ENCODE peak calls at places on chromosomes 13 and 19, in five cellular contexts. W is heart right ventricle; L is naive thymus-derived CD4-positive, alpha-beta T cell; T is CD4-positive, alpha-beta memory T cell; K is neuronal stem cell. E is an unnamed sample. For H3K4me1, the result is how much of the 10 kb centered on the place peaks cover.

GRCh38 chr19:17420267-17420924 is 549 bp downstream of the MVB12A start:
- DNase-seq in W (peak), T (peak), L (no peak), K (no peak), E (no peak)

GRCh38 chr19:28541602-28542393 is 671.2 kb downstream of the UQCRFS1 start:
- DNase-seq in W (no peak), L (no peak), T (no peak), K (no peak), E (no peak)

GRCh38 chr19:1046836-1047695 is 7.2 kb downstream of the ABCA7 start:
- DNase-seq in K (no peak), W (no peak), L (no peak), T (no peak), E (no peak)

GRCh38 chr13:97261254-97262015 is 39.3 kb downstream of the MBNL2 start:
- DNase-seq in K (no peak), W (no peak), T (no peak), L (no peak), E (no peak)

GRCh38 chr19:2791876-2792275 is 6.6 kb downstream of the THOP1 start:
- DNase-seq in T (no peak), W (no peak), L (no peak), K (no peak), E (no peak)

GRCh38 chr13:36801035-36801434 is 18.0 kb upstream of the RFXAP start:
- DNase-seq in K (no peak), T (no peak), W (no peak), L (no peak), E (no peak)

GRCh38 chr19:16850133-16850532 is 20.9 kb downstream of the SIN3B start:
- DNase-seq in T (no peak), L (no peak), K (no peak), W (no peak), E (no peak)

GRCh38 chr13:95641961-95642621 is 2.4 kb downstream of the DZIP1 start:
- DNase-seq in T (no peak), L (no peak), K (peak), W (no peak), E (peak)

GRCh38 chr19:55255618-55256423 is 3.0 kb downstream of the PPP6R1 start:
- DNase-seq in W (no peak), T (peak), K (no peak), L (no peak), E (no peak)

GRCh38 chr13:98481511-98481951 is 95.4 kb downstream of the STK24 start:
- DNase-seq in T (no peak), K (no peak), W (no peak), L (no peak), E (no peak)

GRCh38 chr19:47097396-47098217 is 16.0 kb downstream of the ZC3H4 start:
- DNase-seq in T (no peak), L (no peak), K (no peak), W (peak), E (peak)
- H3K4me1 ChIP-seq in T (under half), L (under half), K (under half), W (half or more), E (under half)

GRCh38 chr13:89577301-89577700 is 1770.2 kb upstream of the MIR17HG start:
- DNase-seq in W (no peak), L (no peak), K (no peak), T (no peak), E (no peak)
- H3K4me3 ChIP-seq in W (no peak), L (no peak), K (no peak), T (no peak), E (no peak)

DNA sequence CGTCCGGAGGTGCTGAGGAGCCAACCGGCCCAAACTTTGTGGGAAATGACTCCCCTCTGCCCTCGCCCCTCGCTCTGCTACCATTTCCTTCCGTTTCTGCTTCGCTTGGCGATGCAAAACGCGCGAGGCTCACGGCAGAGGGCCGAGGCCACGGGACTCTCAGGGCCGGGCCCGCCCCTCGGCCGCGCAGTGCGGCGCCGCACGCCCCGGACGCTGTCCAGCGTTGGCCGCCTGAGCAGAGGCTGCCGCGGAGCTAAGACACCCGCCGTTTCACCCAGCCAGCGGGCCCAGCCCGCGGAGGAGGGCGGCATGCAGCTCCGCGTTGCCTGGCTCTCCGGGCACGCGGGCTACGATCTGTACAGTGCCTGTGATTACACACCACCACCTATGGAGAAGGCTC is 2.1 kb upstream of the ZNF578 start:
- DNase-seq in T (no peak), W (no peak), K (no peak), L (no peak), E (no peak)
- H3K27ac ChIP-seq in T (no peak), W (no peak), K (no peak), L (no peak), E (no peak)

GRCh38 chr19:6100284-6100915 is 9.9 kb downstream of the RFX2 start:
- DNase-seq in T (peak), L (peak), K (no peak), W (no peak), E (no peak)

GRCh38 chr19:6097911-6098310 is 12.4 kb downstream of the RFX2 start:
- DNase-seq in T (no peak), W (no peak), K (no peak), L (no peak), E (no peak)

GRCh38 chr19:6099037-6099436 is 11.3 kb downstream of the RFX2 start:
- DNase-seq in T (no peak), L (no peak), K (no peak), W (no peak), E (no peak)

GRCh38 chr19:6099633-6100032 is 10.7 kb downstream of the RFX2 start:
- DNase-seq in L (no peak), T (no peak), K (no peak), W (no peak), E (no peak)

DNA sequence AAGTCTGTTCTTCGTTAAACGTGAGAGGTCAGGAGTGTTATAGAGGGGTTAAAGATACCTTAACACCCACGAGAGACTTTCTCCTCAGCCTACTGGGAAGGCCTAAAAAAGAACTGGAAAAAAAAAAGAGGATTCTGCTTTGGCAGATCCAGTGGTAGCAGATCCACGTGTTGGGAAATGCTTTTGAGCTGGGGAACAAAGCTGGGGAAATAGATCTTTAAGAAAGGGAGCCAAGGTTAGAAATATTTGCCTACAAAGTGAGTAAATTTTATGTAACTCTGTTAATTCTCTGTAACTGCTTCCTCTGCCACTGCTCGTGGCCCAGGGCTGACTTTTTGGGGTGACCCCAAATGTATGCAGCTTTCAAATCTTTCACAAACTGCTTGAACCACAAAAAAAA is 11.7 kb downstream of the RFX2 start:
- DNase-seq in K (no peak), L (no peak), W (no peak), T (no peak), E (no peak)
- H3K4me1 ChIP-seq in K (under half), L (under half), W (under half), T (under half), E (under half)

DNA sequence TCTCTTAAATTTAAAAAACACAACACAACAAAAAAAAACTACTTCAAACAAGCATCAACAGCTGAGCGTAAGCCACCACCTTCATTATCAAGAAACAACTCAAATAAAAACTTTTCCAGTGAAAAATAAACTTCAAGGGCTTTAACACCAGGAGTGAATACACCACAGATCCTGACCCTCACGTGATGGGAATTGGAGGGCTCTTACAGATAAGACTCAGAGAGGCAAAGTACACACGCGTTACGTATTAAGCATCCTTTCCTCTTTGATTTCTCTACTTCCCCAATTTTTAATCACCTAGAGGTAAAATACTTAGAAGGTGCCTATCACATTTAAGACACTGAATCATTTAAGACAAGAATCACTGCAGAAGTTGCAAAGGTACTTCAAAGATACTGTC is 588 bp upstream of the STARD13 start:
- DNase-seq in W (no peak), K (no peak), T (no peak), L (no peak), E (peak)
- H3K4me3 ChIP-seq in W (peak), K (peak), T (no peak), L (no peak), E (no peak)

GRCh38 chr13:60756306-60756705 is 359.3 kb downstream of the TDRD3 start:
- DNase-seq in T (no peak), W (no peak), K (no peak), L (no peak), E (no peak)
- H3K27ac ChIP-seq in T (no peak), W (no peak), K (no peak), L (no peak), E (no peak)

DNA sequence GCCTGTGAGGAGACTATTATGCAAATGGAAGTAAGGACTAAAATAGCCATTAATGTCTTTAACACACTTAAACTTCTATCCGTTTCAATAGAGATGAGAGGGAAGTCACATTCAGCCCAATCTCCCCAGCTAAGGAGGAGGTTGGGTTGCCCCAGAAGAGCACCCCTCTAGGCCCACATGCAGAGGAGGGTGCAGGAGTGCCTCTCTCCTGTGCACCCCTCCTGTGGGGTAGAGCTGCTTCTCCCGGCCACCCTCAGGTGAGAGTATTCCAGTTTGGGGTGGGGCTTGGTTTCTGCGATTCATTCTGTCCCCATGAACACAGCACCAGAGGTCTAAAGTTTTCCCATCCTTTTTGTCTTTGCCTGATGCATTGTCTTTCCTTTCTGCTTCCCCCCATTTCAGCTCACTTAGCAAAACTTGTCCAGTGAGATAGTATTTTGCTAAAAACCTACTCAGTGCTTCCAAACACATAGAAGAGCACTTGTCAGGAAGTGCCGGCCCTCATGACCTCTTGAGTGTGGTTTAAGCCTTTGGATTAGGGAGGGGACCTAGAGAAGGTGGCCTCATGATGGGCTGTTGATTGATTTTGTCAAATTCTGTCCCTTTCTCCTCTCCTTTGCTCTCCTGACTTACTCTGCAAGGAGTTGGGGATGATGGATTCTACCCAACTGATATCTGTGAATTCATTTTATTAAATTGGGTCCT is 28.3 kb downstream of the FGF9 start:
- DNase-seq in L (no peak), W (no peak), T (no peak), K (no peak), E (no peak)
- H3K4me1 ChIP-seq in L (under half), W (under half), T (under half), K (under half), E (under half)

DNA sequence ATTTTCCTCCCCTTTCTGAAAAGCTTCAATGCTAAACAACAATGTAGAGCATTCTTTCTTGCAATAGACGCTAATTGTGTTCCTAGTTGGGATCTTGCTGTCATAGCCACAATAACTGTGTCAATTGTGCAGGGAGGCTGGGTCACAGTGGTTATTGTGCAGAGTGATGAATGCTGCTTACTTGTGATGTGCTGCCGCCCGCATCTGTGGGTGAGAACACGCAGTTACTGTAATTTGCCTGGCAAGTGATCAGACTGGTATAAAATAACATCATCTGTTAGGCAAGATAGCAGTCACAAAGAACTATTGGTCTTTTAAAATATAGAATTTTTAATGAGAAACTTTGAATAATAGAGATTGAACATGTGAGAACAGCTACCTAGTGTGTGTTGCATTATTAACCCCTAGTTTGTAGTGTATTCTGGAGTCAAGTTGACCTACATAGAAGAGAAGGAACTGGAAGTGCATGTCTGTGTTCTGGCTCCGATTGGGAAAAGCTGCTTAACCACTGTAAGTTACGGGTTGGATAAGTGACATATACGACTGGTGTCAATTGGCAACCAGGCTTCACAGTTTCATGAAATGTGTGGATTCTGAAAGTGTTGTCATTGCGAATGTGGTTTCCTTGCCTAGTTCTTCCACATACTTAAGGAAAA is 43.6 kb downstream of the SLAIN1 start:
- DNase-seq in W (no peak), T (no peak), L (no peak), K (no peak), E (no peak)
- H3K4me3 ChIP-seq in W (no peak), T (no peak), L (no peak), K (no peak), E (no peak)

GRCh38 chr13:30618186-30618937 is 642 bp downstream of the USPL1 start:
- DNase-seq in K (peak), W (peak), L (peak), T (no peak), E (no peak)

GRCh38 chr13:30623392-30623791 is 5.7 kb downstream of the USPL1 start:
- DNase-seq in W (no peak), T (no peak), K (no peak), L (no peak), E (no peak)

GRCh38 chr13:30619731-30620130 is 2.0 kb downstream of the USPL1 start:
- DNase-seq in K (no peak), T (no peak), W (no peak), L (no peak), E (no peak)

GRCh38 chr13:30618938-30619289 is 1.2 kb downstream of the USPL1 start:
- DNase-seq in W (no peak), T (no peak), K (no peak), L (no peak), E (no peak)

GRCh38 chr13:30622551-30622950 is 4.8 kb downstream of the USPL1 start:
- DNase-seq in L (no peak), K (no peak), T (no peak), W (no peak), E (no peak)
- H3K27ac ChIP-seq in L (no peak), K (no peak), T (no peak), W (no peak), E (no peak)

GRCh38 chr13:91346848-91347211 is 657 bp upstream of the MIR17HG start:
- DNase-seq in T (no peak), K (peak), W (no peak), L (peak), E (no peak)
- H3K4me1 ChIP-seq in T (under half), K (under half), W (under half), L (under half), E (under half)